ENCODE peak calls at places on chromosome 18, in six cellular contexts. W is right lobe of liver; S is PC-3; Z is suprapubic skin; I is lower lobe of right lung; D is CD8-positive, alpha-beta T cell. E is an unnamed sample.

GRCh38 chr18:62399781-62400308 is 74.7 kb downstream of the TNFRSF11A start:
- DNase-seq in W (no peak), I (no peak), Z (no peak), S (peak; percentile 93), D (no peak), E (no peak)

GRCh38 chr18:985301-985700 is 80.6 kb downstream of the ADCYAP1 start:
- DNase-seq in W (no peak), Z (no peak), D (no peak), I (no peak), S (no peak), E (no peak)

GRCh38 chr18:59912007-59912550 is 12.3 kb downstream of the PMAIP1 start:
- DNase-seq in W (no peak), D (no peak), S (no peak), Z (no peak), I (no peak), E (no peak)

GRCh38 chr18:43794363-43794762 is 517.1 kb upstream of the SYT4 start:
- DNase-seq in I (no peak), S (no peak), D (no peak), Z (no peak), W (no peak), E (no peak)

GRCh38 chr18:79754022-79754761 is 43.5 kb upstream of the KCNG2 start:
- DNase-seq in I (no peak), S (no peak), Z (peak; percentile 35), D (no peak), W (peak; percentile 32), E (no peak)

GRCh38 chr18:7116001-7116831 is 1.4 kb downstream of the LAMA1 start:
- DNase-seq in W (no peak), S (no peak), D (no peak), Z (no peak), I (no peak), E (no peak)

GRCh38 chr18:80252136-80252535 is 4.8 kb upstream of the PARD6G start:
- DNase-seq in W (no peak), S (peak; percentile 25), I (no peak), Z (no peak), D (no peak), E (no peak)

GRCh38 chr18:36769172-36769571 is 59.6 kb downstream of the TPGS2 start:
- DNase-seq in W (no peak), I (no peak), D (no peak), S (peak; percentile 12), Z (no peak), E (no peak)

GRCh38 chr18:8701546-8702118 is 3.7 kb upstream of the MTCL1 start:
- DNase-seq in I (no peak), S (peak; percentile 88), Z (no peak), W (no peak), D (no peak), E (no peak)

GRCh38 chr18:75284566-75284965 is 74.0 kb downstream of the TSHZ1 start:
- DNase-seq in I (no peak), S (no peak), W (no peak), Z (no peak), D (no peak), E (no peak)

GRCh38 chr18:47215554-47216138 is 35.8 kb downstream of the SKOR2 start:
- DNase-seq in I (no peak), W (no peak), Z (no peak), S (peak; percentile 37), D (no peak), E (no peak)

GRCh38 chr18:49749563-49749962 is 63.8 kb downstream of the ACAA2 start:
- DNase-seq in Z (no peak), I (no peak), D (no peak), W (no peak), S (no peak), E (no peak)

GRCh38 chr18:55250729-55251128 is 291.5 kb upstream of the CCDC68 start:
- DNase-seq in I (no peak), D (no peak), S (peak; percentile 84), Z (no peak), W (no peak), E (no peak)

GRCh38 chr18:55252053-55252675 is 292.9 kb upstream of the CCDC68 start:
- DNase-seq in W (no peak), D (no peak), I (no peak), Z (no peak), S (no peak), E (no peak)

GRCh38 chr18:55252946-55253345 is 293.7 kb upstream of the CCDC68 start:
- DNase-seq in I (no peak), S (no peak), W (no peak), D (no peak), Z (no peak), E (no peak)

GRCh38 chr18:55249572-55249971 is 290.3 kb upstream of the CCDC68 start:
- DNase-seq in W (no peak), Z (no peak), D (no peak), S (peak; percentile 24), I (no peak), E (no peak)

GRCh38 chr18:55251186-55251995 is 292.1 kb upstream of the CCDC68 start:
- DNase-seq in D (no peak), W (no peak), Z (no peak), S (peak; percentile 82), I (no peak), E (no peak)
- H3K4me1 ChIP-seq in D (no peaks in the 10 kb centered on the region), W (no peaks in the 10 kb centered on the region), Z (peaks cover 20% of the 10 kb centered on the region), S (peaks cover 47% of the 10 kb centered on the region), I (peaks cover 25% of the 10 kb centered on the region), E (peaks cover 29% of the 10 kb centered on the region)

GRCh38 chr18:38868757-38869156 is 1303.2 kb upstream of the CELF4 start:
- DNase-seq in I (no peak), Z (no peak), S (no peak), D (no peak), W (no peak), E (no peak)
- H3K4me1 ChIP-seq in I (no peaks in the 10 kb centered on the region), Z (no peaks in the 10 kb centered on the region), S (no peaks in the 10 kb centered on the region), D (no peaks in the 10 kb centered on the region), W (no peaks in the 10 kb centered on the region), E (no peaks in the 10 kb centered on the region)

GRCh38 chr18:3268306-3268705 is 6.4 kb downstream of the MYL12B start:
- DNase-seq in D (no peak), S (no peak), Z (no peak), I (no peak), W (no peak), E (no peak)

GRCh38 chr18:3269241-3269640 is 7.3 kb downstream of the MYL12B start:
- DNase-seq in Z (no peak), S (no peak), I (no peak), W (no peak), D (no peak), E (no peak)

GRCh38 chr18:3266062-3266608 is 4.2 kb downstream of the MYL12B start:
- DNase-seq in I (no peak), D (no peak), Z (no peak), W (peak; percentile 55), S (no peak), E (no peak)

GRCh38 chr18:3273042-3273441 is 11.1 kb downstream of the MYL12B start:
- DNase-seq in D (no peak), I (no peak), S (no peak), W (no peak), Z (no peak), E (no peak)

GRCh38 chr18:3269900-3270299 is 8.0 kb downstream of the MYL12B start:
- DNase-seq in S (no peak), Z (no peak), I (no peak), D (no peak), W (no peak), E (no peak)
- H3K4me1 ChIP-seq in S (peaks cover 31% of the 10 kb centered on the region), Z (peaks cover 57% of the 10 kb centered on the region), I (peaks cover 61% of the 10 kb centered on the region), D (peaks cover 50% of the 10 kb centered on the region), W (peaks cover 57% of the 10 kb centered on the region), E (peaks cover 74% of the 10 kb centered on the region)

GRCh38 chr18:77042583-77042982 is 90.0 kb downstream of the MBP start:
- DNase-seq in I (no peak), D (no peak), S (no peak), Z (no peak), W (no peak), E (no peak)
- H3K4me1 ChIP-seq in I (peaks cover 5% of the 10 kb centered on the region), D (peaks cover 13% of the 10 kb centered on the region), S (peaks cover 9% of the 10 kb centered on the region), Z (peaks cover 3% of the 10 kb centered on the region), W (peaks cover 4% of the 10 kb centered on the region), E (peaks cover 8% of the 10 kb centered on the region)

GRCh38 chr18:12858961-12859360 is 25.1 kb downstream of the PTPN2 start:
- DNase-seq in W (no peak), D (no peak), I (no peak), Z (no peak), S (no peak), E (no peak)
- H3K4me1 ChIP-seq in W (peaks cover 6% of the 10 kb centered on the region), D (peaks cover 18% of the 10 kb centered on the region), I (peaks cover 43% of the 10 kb centered on the region), Z (peaks cover 21% of the 10 kb centered on the region), S (peaks cover 23% of the 10 kb centered on the region), E (peaks cover 12% of the 10 kb centered on the region)

GRCh38 chr18:22469061-22469689 is 51.5 kb upstream of the CTAGE1 start:
- DNase-seq in I (no peak), W (no peak), Z (no peak), D (no peak), S (no peak), E (no peak)
- H3K4me1 ChIP-seq in I (peaks cover 65% of the 10 kb centered on the region), W (peaks cover 26% of the 10 kb centered on the region), Z (peaks cover 30% of the 10 kb centered on the region), D (peaks cover 3% of the 10 kb centered on the region), S (peaks cover 69% of the 10 kb centered on the region), E (peaks cover 27% of the 10 kb centered on the region)

DNA sequence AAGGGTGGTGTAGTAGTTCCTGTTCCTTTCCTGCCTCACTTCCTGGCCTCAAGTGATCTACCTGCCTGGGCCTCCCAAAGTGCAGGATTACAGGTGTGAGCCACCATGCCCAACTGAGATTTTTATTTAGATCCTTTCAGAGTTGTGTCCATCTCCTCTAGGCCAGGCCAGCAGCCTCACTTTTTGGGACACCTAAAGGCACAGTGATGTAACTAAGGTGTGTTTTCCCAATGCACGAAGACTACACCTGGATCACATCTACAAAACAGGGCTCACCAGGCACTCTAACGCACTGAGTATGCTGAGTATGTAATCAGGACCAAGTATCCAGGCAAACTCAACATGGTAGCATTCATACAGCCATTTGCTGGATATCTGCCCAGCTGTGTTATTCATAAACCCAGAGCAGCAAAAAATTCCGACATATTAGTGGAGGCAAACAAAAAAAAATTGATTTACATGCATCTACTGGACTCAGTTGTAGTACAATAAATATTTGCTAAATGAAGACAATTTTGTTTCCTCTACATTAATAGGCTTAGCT is 33.8 kb downstream of the LPIN2 start:
- DNase-seq in Z (no peak), S (no peak), D (no peak), W (no peak), I (no peak), E (no peak)
- H3K4me1 ChIP-seq in Z (peaks cover 52% of the 10 kb centered on the region), S (peaks cover 42% of the 10 kb centered on the region), D (peaks cover 63% of the 10 kb centered on the region), W (peaks cover 62% of the 10 kb centered on the region), I (peaks cover 84% of the 10 kb centered on the region), E (peaks cover 54% of the 10 kb centered on the region)